ENCODE peak calls at places on chromosomes 16 and 17, in ten cellular contexts. T is DND-41, M is GM23248, B is hepatocyte, A is PC-9, C is cardiac muscle cell, Y is stomach, X is endothelial cell of umbilical vein, G is OCI-LY7, E is A673. D is an unnamed sample.

GRCh38 chr17:74453665-74454196 is 12.7 kb upstream of the CD300A start:
- DNase-seq in T (no peak), M (no peak), B (no peak), A (no peak), C (no peak), Y (peak; percentile 94), X (no peak), G (peak; percentile 93), E (no peak), D (no peak)

GRCh38 chr17:6487243-6488007 is 43.2 kb downstream of the PIMREG start:
- DNase-seq in T (no peak), M (peak; percentile 17), B (no peak), A (no peak), C (peak; percentile 14), Y (no peak), X (no peak), G (no peak), E (peak; percentile 76), D (peak; percentile 36)

GRCh38 chr16:51243836-51244483 is 92.9 kb upstream of the SALL1 start:
- DNase-seq in T (no peak), M (no peak), B (peak; percentile 61), A (no peak), C (peak; percentile 27), Y (peak; percentile 64), X (no peak), G (no peak), E (no peak), D (no peak)

GRCh38 chr16:8675183-8676159 is 1.1 kb downstream of the ABAT start:
- DNase-seq in T (peak; percentile 56), M (peak; percentile 14), B (peak; percentile 37), A (no peak), C (peak; percentile 18), Y (no peak), X (no peak), G (no peak), E (peak; percentile 29), D (no peak)

GRCh38 chr16:57479422-57480126 is 6.7 kb downstream of the DOK4 start:
- DNase-seq in T (no peak), M (peak; percentile 59), B (peak; percentile 77), A (no peak), C (peak; percentile 82), Y (peak; percentile 66), X (peak; percentile 33), G (no peak), E (peak; percentile 73), D (peak; percentile 32)

GRCh38 chr17:50346313-50347086 is 574 bp downstream of the XYLT2 start:
- DNase-seq in T (no peak), M (peak; percentile 57), B (peak; percentile 55), A (peak; percentile 51), C (peak; percentile 19), Y (peak; percentile 63), X (peak; percentile 29), G (no peak), E (no peak), D (no peak)

GRCh38 chr16:11547517-11547916 is 39.2 kb downstream of the LITAF start:
- DNase-seq in T (no peak), M (no peak), B (no peak), A (no peak), C (no peak), Y (no peak), X (no peak), G (no peak), E (no peak), D (no peak)

GRCh38 chr17:60615840-60616239 is 15.8 kb downstream of the PPM1D start:
- DNase-seq in T (no peak), M (no peak), B (no peak), A (no peak), C (no peak), Y (no peak), X (no peak), G (no peak), E (no peak), D (no peak)

GRCh38 chr16:56635441-56635967 is 3.0 kb upstream of the MT1A start:
- DNase-seq in T (no peak), M (no peak), B (no peak), A (no peak), C (no peak), Y (no peak), X (no peak), G (no peak), E (no peak), D (no peak)

GRCh38 chr17:80256034-80256350 is 4.7 kb upstream of the RNF213 start:
- DNase-seq in T (no peak), M (no peak), B (no peak), A (no peak), C (no peak), Y (no peak), X (no peak), G (no peak), E (no peak), D (peak; percentile 13)

GRCh38 chr17:80252871-80253270 is 7.8 kb upstream of the RNF213 start:
- DNase-seq in T (peak; percentile 46), M (peak; percentile 19), B (no peak), A (peak; percentile 78), C (peak; percentile 33), Y (peak; percentile 83), X (no peak), G (peak; percentile 84), E (peak; percentile 60), D (no peak)

GRCh38 chr17:80254396-80255241 is 6.0 kb upstream of the RNF213 start:
- DNase-seq in T (peak; percentile 84), M (peak; percentile 95), B (peak; percentile 78), A (peak; percentile 83), C (peak; percentile 74), Y (peak; percentile 58), X (peak; percentile 83), G (peak; percentile 40), E (peak; percentile 54), D (peak; percentile 33)

GRCh38 chr17:80251966-80252365 is 8.7 kb upstream of the RNF213 start:
- DNase-seq in T (no peak), M (no peak), B (no peak), A (no peak), C (no peak), Y (no peak), X (no peak), G (no peak), E (no peak), D (no peak)

GRCh38 chr17:80253631-80254395 is 6.8 kb upstream of the RNF213 start:
- DNase-seq in T (no peak), M (no peak), B (no peak), A (peak; percentile 73), C (no peak), Y (no peak), X (no peak), G (no peak), E (no peak), D (no peak)
- H3K4me1 ChIP-seq in T (peaks cover 24% of the 10 kb centered on the region), M (peaks cover 17% of the 10 kb centered on the region), B (peaks cover 11% of the 10 kb centered on the region), A (peaks cover 32% of the 10 kb centered on the region), C (no peaks in the 10 kb centered on the region), Y (peaks cover 8% of the 10 kb centered on the region), X (peaks cover 19% of the 10 kb centered on the region), G (peaks cover 24% of the 10 kb centered on the region), E (peaks cover 11% of the 10 kb centered on the region), D (no peaks in the 10 kb centered on the region)

GRCh38 chr17:3953542-3953941 is 10.7 kb downstream of the ATP2A3 start:
- DNase-seq in T (no peak), M (no peak), B (no peak), A (no peak), C (no peak), Y (no peak), X (no peak), G (no peak), E (no peak), D (no peak)

GRCh38 chr17:3955373-3955978 is 8.8 kb downstream of the ATP2A3 start:
- DNase-seq in T (no peak), M (no peak), B (no peak), A (no peak), C (no peak), Y (no peak), X (no peak), G (no peak), E (no peak), D (no peak)

GRCh38 chr17:3954086-3954485 is 10.2 kb downstream of the ATP2A3 start:
- DNase-seq in T (no peak), M (no peak), B (no peak), A (no peak), C (no peak), Y (no peak), X (no peak), G (no peak), E (no peak), D (no peak)

GRCh38 chr17:3956558-3956957 is 7.7 kb downstream of the ATP2A3 start:
- DNase-seq in T (no peak), M (no peak), B (no peak), A (no peak), C (no peak), Y (no peak), X (no peak), G (peak; percentile 27), E (no peak), D (no peak)

GRCh38 chr17:3954921-3955320 is 9.3 kb downstream of the ATP2A3 start:
- DNase-seq in T (no peak), M (no peak), B (no peak), A (no peak), C (no peak), Y (no peak), X (no peak), G (no peak), E (no peak), D (no peak)
- H3K27ac ChIP-seq in T (peak overlapping the region; percentile 39), M (no peak overlapping the region), B (no peak overlapping the region), A (no peak overlapping the region), C (no peak overlapping the region), Y (no peak overlapping the region), X (no peak overlapping the region), G (no peak overlapping the region), E (no peak overlapping the region), D (no peak overlapping the region)

GRCh38 chr16:27427538-27427937 is 25.6 kb downstream of the IL21R start:
- DNase-seq in T (no peak), M (no peak), B (no peak), A (no peak), C (no peak), Y (peak; percentile 19), X (no peak), G (no peak), E (no peak), D (no peak)

GRCh38 chr16:27421961-27422740 is 20.2 kb downstream of the IL21R start:
- DNase-seq in T (no peak), M (no peak), B (no peak), A (no peak), C (no peak), Y (no peak), X (no peak), G (peak; percentile 49), E (no peak), D (no peak)

GRCh38 chr16:27425961-27426360 is 24.0 kb downstream of the IL21R start:
- DNase-seq in T (no peak), M (no peak), B (no peak), A (no peak), C (no peak), Y (no peak), X (no peak), G (no peak), E (no peak), D (no peak)

GRCh38 chr16:27426423-27427408 is 24.7 kb downstream of the IL21R start:
- DNase-seq in T (peak; percentile 56), M (peak; percentile 94), B (no peak), A (peak; percentile 55), C (peak; percentile 86), Y (peak; percentile 26), X (peak; percentile 36), G (peak; percentile 94), E (peak; percentile 60), D (peak; percentile 62)

GRCh38 chr16:27424772-27425498 is 23.0 kb downstream of the IL21R start:
- DNase-seq in T (no peak), M (no peak), B (no peak), A (no peak), C (no peak), Y (no peak), X (no peak), G (no peak), E (no peak), D (peak; percentile 39)
- H3K4me1 ChIP-seq in T (no peaks in the 10 kb centered on the region), M (no peaks in the 10 kb centered on the region), B (no peaks in the 10 kb centered on the region), A (no peaks in the 10 kb centered on the region), C (no peaks in the 10 kb centered on the region), Y (no peaks in the 10 kb centered on the region), X (no peaks in the 10 kb centered on the region), G (peaks cover 45% of the 10 kb centered on the region), E (no peaks in the 10 kb centered on the region), D (no peaks in the 10 kb centered on the region)

GRCh38 chr16:78745491-78746019 is 646.1 kb downstream of the WWOX start:
- DNase-seq in T (no peak), M (no peak), B (no peak), A (no peak), C (no peak), Y (no peak), X (no peak), G (no peak), E (no peak), D (no peak)
- H3K27ac ChIP-seq in T (no peak overlapping the region), M (no peak overlapping the region), B (peak overlapping the region; percentile 55), A (no peak overlapping the region), C (no peak overlapping the region), Y (peak overlapping the region; percentile 25), X (no peak overlapping the region), G (no peak overlapping the region), E (no peak overlapping the region), D (no peak overlapping the region)

D was measured in tibial artery.